ENCODE peak calls at places on chromosomes 7 and 10, in ten cellular contexts. One of them, this sample, is unnamed.

GRCh38 chr7:16223963-16224707 is 197.2 kb downstream of the CRPPA start:
- DNase-seq in kidney: no peak
- DNase-seq in adipocyte: no peak
- DNase-seq in neuronal stem cell: no peak
- DNase-seq in IMR-90: no peak
- DNase-seq in SK-N-MC: peak; percentile 72
- DNase-seq in HCT116: no peak
- DNase-seq in GM23248: no peak
- DNase-seq in astrocyte: no peak
- DNase-seq in mammary epithelial cell: no peak
- DNase-seq in this sample: no peak

GRCh38 chr10:70169011-70169410 is 1.3 kb downstream of the SAR1A start:
- DNase-seq in kidney: no peak
- DNase-seq in adipocyte: no peak
- DNase-seq in neuronal stem cell: no peak
- DNase-seq in IMR-90: no peak
- DNase-seq in SK-N-MC: no peak
- DNase-seq in HCT116: no peak
- DNase-seq in GM23248: peak; percentile 48
- DNase-seq in astrocyte: no peak
- DNase-seq in mammary epithelial cell: no peak
- DNase-seq in this sample: no peak

GRCh38 chr7:127107601-127108007 is 145.1 kb downstream of the GRM8 start:
- DNase-seq in kidney: no peak
- DNase-seq in adipocyte: peak; percentile 52
- DNase-seq in neuronal stem cell: peak; percentile 89
- DNase-seq in IMR-90: peak; percentile 19
- DNase-seq in SK-N-MC: peak; percentile 70
- DNase-seq in HCT116: peak; percentile 33
- DNase-seq in GM23248: peak; percentile 54
- DNase-seq in astrocyte: peak; percentile 20
- DNase-seq in mammary epithelial cell: peak; percentile 59
- DNase-seq in this sample: peak; percentile 89

GRCh38 chr7:74412603-74413002 is 41.1 kb upstream of the GTF2IRD1 start:
- DNase-seq in kidney: peak; percentile 10
- DNase-seq in adipocyte: peak; percentile 30
- DNase-seq in neuronal stem cell: no peak
- DNase-seq in IMR-90: peak; percentile 46
- DNase-seq in SK-N-MC: no peak
- DNase-seq in HCT116: no peak
- DNase-seq in GM23248: peak; percentile 27
- DNase-seq in astrocyte: no peak
- DNase-seq in mammary epithelial cell: no peak
- DNase-seq in this sample: peak; percentile 24

GRCh38 chr7:109354000-109354399 is 784.3 kb downstream of the DNAJB9 start:
- DNase-seq in kidney: no peak
- DNase-seq in adipocyte: no peak
- DNase-seq in neuronal stem cell: no peak
- DNase-seq in IMR-90: no peak
- DNase-seq in SK-N-MC: no peak
- DNase-seq in HCT116: no peak
- DNase-seq in GM23248: no peak
- DNase-seq in astrocyte: no peak
- DNase-seq in mammary epithelial cell: no peak
- DNase-seq in this sample: no peak

GRCh38 chr7:6242561-6242960 is 29.9 kb downstream of the CYTH3 start:
- DNase-seq in kidney: no peak
- DNase-seq in adipocyte: no peak
- DNase-seq in neuronal stem cell: no peak
- DNase-seq in IMR-90: peak; percentile 73
- DNase-seq in SK-N-MC: no peak
- DNase-seq in HCT116: no peak
- DNase-seq in GM23248: peak; percentile 68
- DNase-seq in astrocyte: no peak
- DNase-seq in mammary epithelial cell: no peak
- DNase-seq in this sample: no peak

GRCh38 chr7:146503844-146504243 is 387.2 kb downstream of the CNTNAP2 start:
- DNase-seq in kidney: no peak
- DNase-seq in adipocyte: no peak
- DNase-seq in neuronal stem cell: no peak
- DNase-seq in IMR-90: no peak
- DNase-seq in SK-N-MC: no peak
- DNase-seq in HCT116: no peak
- DNase-seq in GM23248: no peak
- DNase-seq in astrocyte: no peak
- DNase-seq in mammary epithelial cell: no peak
- DNase-seq in this sample: no peak

GRCh38 chr10:61918140-61918539 is 16.6 kb downstream of the ARID5B start:
- DNase-seq in kidney: no peak
- DNase-seq in adipocyte: no peak
- DNase-seq in neuronal stem cell: no peak
- DNase-seq in IMR-90: no peak
- DNase-seq in SK-N-MC: no peak
- DNase-seq in HCT116: no peak
- DNase-seq in GM23248: no peak
- DNase-seq in astrocyte: no peak
- DNase-seq in mammary epithelial cell: no peak
- DNase-seq in this sample: no peak

GRCh38 chr7:47512481-47513176 is 69.3 kb downstream of the TNS3 start:
- DNase-seq in kidney: peak; percentile 0
- DNase-seq in adipocyte: no peak
- DNase-seq in neuronal stem cell: no peak
- DNase-seq in IMR-90: no peak
- DNase-seq in SK-N-MC: no peak
- DNase-seq in HCT116: no peak
- DNase-seq in GM23248: no peak
- DNase-seq in astrocyte: no peak
- DNase-seq in mammary epithelial cell: no peak
- DNase-seq in this sample: no peak

GRCh38 chr10:75071164-75071489 is 40.3 kb upstream of the SAMD8 start:
- DNase-seq in kidney: no peak
- DNase-seq in adipocyte: peak; percentile 45
- DNase-seq in neuronal stem cell: no peak
- DNase-seq in IMR-90: peak; percentile 4
- DNase-seq in SK-N-MC: no peak
- DNase-seq in HCT116: no peak
- DNase-seq in GM23248: no peak
- DNase-seq in astrocyte: peak; percentile 7
- DNase-seq in mammary epithelial cell: no peak
- DNase-seq in this sample: no peak

GRCh38 chr10:113857210-113857609 is 2.7 kb downstream of the NHLRC2 start:
- DNase-seq in kidney: no peak
- DNase-seq in adipocyte: no peak
- DNase-seq in neuronal stem cell: no peak
- DNase-seq in IMR-90: no peak
- DNase-seq in SK-N-MC: no peak
- DNase-seq in HCT116: no peak
- DNase-seq in GM23248: peak; percentile 30
- DNase-seq in astrocyte: no peak
- DNase-seq in mammary epithelial cell: no peak
- DNase-seq in this sample: no peak

GRCh38 chr7:127955051-127955531 is 76.1 kb downstream of the LRRC4 start:
- DNase-seq in kidney: no peak
- DNase-seq in adipocyte: no peak
- DNase-seq in neuronal stem cell: no peak
- DNase-seq in IMR-90: no peak
- DNase-seq in SK-N-MC: no peak
- DNase-seq in HCT116: no peak
- DNase-seq in GM23248: no peak
- DNase-seq in astrocyte: no peak
- DNase-seq in mammary epithelial cell: no peak
- DNase-seq in this sample: no peak

GRCh38 chr10:59905066-59905734 is 1.2 kb downstream of the CCDC6 start:
- DNase-seq in kidney: peak; percentile 82
- DNase-seq in adipocyte: peak; percentile 62
- DNase-seq in neuronal stem cell: no peak
- DNase-seq in IMR-90: peak; percentile 16
- DNase-seq in SK-N-MC: no peak
- DNase-seq in HCT116: no peak
- DNase-seq in GM23248: peak; percentile 57
- DNase-seq in astrocyte: peak; percentile 16
- DNase-seq in mammary epithelial cell: peak; percentile 48
- DNase-seq in this sample: peak; percentile 83

GRCh38 chr10:30438016-30438850 is 4.2 kb downstream of the MAP3K8 start:
- DNase-seq in kidney: no peak
- DNase-seq in adipocyte: peak; percentile 35
- DNase-seq in neuronal stem cell: no peak
- DNase-seq in IMR-90: peak; percentile 67
- DNase-seq in SK-N-MC: no peak
- DNase-seq in HCT116: no peak
- DNase-seq in GM23248: peak; percentile 85
- DNase-seq in astrocyte: peak; percentile 44
- DNase-seq in mammary epithelial cell: no peak
- DNase-seq in this sample: no peak

GRCh38 chr10:119079572-119080520 is 771 bp downstream of the EIF3A start:
- DNase-seq in kidney: peak; percentile 95
- DNase-seq in adipocyte: peak; percentile 92
- DNase-seq in neuronal stem cell: peak; percentile 45
- DNase-seq in IMR-90: peak; percentile 75
- DNase-seq in SK-N-MC: no peak
- DNase-seq in HCT116: peak; percentile 43
- DNase-seq in GM23248: peak; percentile 95
- DNase-seq in astrocyte: peak; percentile 57
- DNase-seq in mammary epithelial cell: peak; percentile 78
- DNase-seq in this sample: peak; percentile 73

GRCh38 chr10:7561216-7561893 is 105.4 kb downstream of the ITIH5 start:
- DNase-seq in kidney: peak; percentile 84
- DNase-seq in adipocyte: peak; percentile 23
- DNase-seq in neuronal stem cell: no peak
- DNase-seq in IMR-90: no peak
- DNase-seq in SK-N-MC: no peak
- DNase-seq in HCT116: no peak
- DNase-seq in GM23248: peak; percentile 45
- DNase-seq in astrocyte: peak; percentile 35
- DNase-seq in mammary epithelial cell: no peak
- DNase-seq in this sample: peak; percentile 67

GRCh38 chr10:60778978-60779668 is 845 bp downstream of the CDK1 start:
- DNase-seq in kidney: no peak
- DNase-seq in adipocyte: no peak
- DNase-seq in neuronal stem cell: no peak
- DNase-seq in IMR-90: no peak
- DNase-seq in SK-N-MC: no peak
- DNase-seq in HCT116: no peak
- DNase-seq in GM23248: peak; percentile 48
- DNase-seq in astrocyte: no peak
- DNase-seq in mammary epithelial cell: peak; percentile 49
- DNase-seq in this sample: no peak

GRCh38 chr10:131677671-131678070 is 223.1 kb upstream of the PPP2R2D start:
- DNase-seq in kidney: peak; percentile 32
- DNase-seq in adipocyte: no peak
- DNase-seq in neuronal stem cell: no peak
- DNase-seq in IMR-90: no peak
- DNase-seq in SK-N-MC: no peak
- DNase-seq in HCT116: no peak
- DNase-seq in GM23248: no peak
- DNase-seq in astrocyte: no peak
- DNase-seq in mammary epithelial cell: no peak
- DNase-seq in this sample: peak; percentile 64

GRCh38 chr7:31318308-31318707 is 22.2 kb downstream of the NEUROD6 start:
- DNase-seq in kidney: no peak
- DNase-seq in adipocyte: no peak
- DNase-seq in neuronal stem cell: no peak
- DNase-seq in IMR-90: no peak
- DNase-seq in SK-N-MC: no peak
- DNase-seq in HCT116: no peak
- DNase-seq in GM23248: no peak
- DNase-seq in astrocyte: no peak
- DNase-seq in mammary epithelial cell: no peak
- DNase-seq in this sample: no peak

GRCh38 chr7:157837561-157837960 is 500.8 kb downstream of the DNAJB6 start:
- DNase-seq in kidney: peak; percentile 58
- DNase-seq in adipocyte: no peak
- DNase-seq in neuronal stem cell: no peak
- DNase-seq in IMR-90: no peak
- DNase-seq in SK-N-MC: no peak
- DNase-seq in HCT116: no peak
- DNase-seq in GM23248: no peak
- DNase-seq in astrocyte: no peak
- DNase-seq in mammary epithelial cell: no peak
- DNase-seq in this sample: no peak
- H3K9me3 ChIP-seq in kidney: no peaks in the 10 kb centered on the region
- H3K9me3 ChIP-seq in adipocyte: no peaks in the 10 kb centered on the region
- H3K9me3 ChIP-seq in neuronal stem cell: peaks cover 7% of the 10 kb centered on the region
- H3K9me3 ChIP-seq in IMR-90: peaks cover 52% of the 10 kb centered on the region
- H3K9me3 ChIP-seq in SK-N-MC: no peaks in the 10 kb centered on the region
- H3K9me3 ChIP-seq in HCT116: no peaks in the 10 kb centered on the region
- H3K9me3 ChIP-seq in GM23248: no peaks in the 10 kb centered on the region
- H3K9me3 ChIP-seq in astrocyte: peaks cover 16% of the 10 kb centered on the region
- H3K9me3 ChIP-seq in mammary epithelial cell: peaks cover 43% of the 10 kb centered on the region
- H3K9me3 ChIP-seq in this sample: peaks cover 72% of the 10 kb centered on the region

GRCh38 chr10:43091846-43092245 is 15.0 kb downstream of the RET start:
- DNase-seq in kidney: no peak
- DNase-seq in adipocyte: no peak
- DNase-seq in neuronal stem cell: no peak
- DNase-seq in IMR-90: no peak
- DNase-seq in SK-N-MC: no peak
- DNase-seq in HCT116: no peak
- DNase-seq in GM23248: no peak
- DNase-seq in astrocyte: no peak
- DNase-seq in mammary epithelial cell: no peak
- DNase-seq in this sample: no peak
- H3K9ac ChIP-seq in kidney: no peak overlapping the region
- H3K9ac ChIP-seq in adipocyte: no peak overlapping the region
- H3K9ac ChIP-seq in neuronal stem cell: no peak overlapping the region
- H3K9ac ChIP-seq in IMR-90: no peak overlapping the region
- H3K9ac ChIP-seq in SK-N-MC: no peak overlapping the region
- H3K9ac ChIP-seq in HCT116: no peak overlapping the region
- H3K9ac ChIP-seq in GM23248: no peak overlapping the region
- H3K9ac ChIP-seq in astrocyte: no peak overlapping the region
- H3K9ac ChIP-seq in mammary epithelial cell: no peak overlapping the region
- H3K9ac ChIP-seq in this sample: no peak overlapping the region

DNA sequence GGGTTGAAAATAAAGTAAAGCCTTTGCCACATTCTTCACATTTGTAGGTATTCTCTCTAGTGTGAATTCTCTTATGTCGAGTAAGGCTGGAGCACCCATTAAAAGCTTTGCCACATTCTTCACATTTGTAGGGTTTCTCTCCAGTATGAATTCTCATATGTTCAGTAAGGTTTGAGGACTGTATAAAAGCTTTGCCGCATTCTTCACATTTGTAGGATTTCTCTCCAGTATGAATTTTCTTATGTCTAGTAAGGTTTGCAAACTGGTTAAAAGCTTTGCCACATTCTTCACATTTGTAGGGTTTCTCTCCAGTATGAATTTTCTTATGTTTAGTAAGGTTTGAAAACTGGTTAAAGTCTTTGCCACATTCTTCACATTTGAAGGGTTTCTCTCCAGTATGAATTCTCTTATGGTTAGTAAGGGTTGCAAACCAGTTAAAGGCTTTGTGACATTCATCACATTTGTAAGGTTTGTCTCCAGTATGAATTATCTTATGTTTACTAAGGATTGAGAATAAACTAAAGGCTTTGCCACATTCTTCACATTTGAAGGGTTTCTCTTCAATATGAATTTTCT is 41.4 kb downstream of the ZNF680 start:
- DNase-seq in kidney: no peak
- DNase-seq in adipocyte: no peak
- DNase-seq in neuronal stem cell: no peak
- DNase-seq in IMR-90: no peak
- DNase-seq in SK-N-MC: no peak
- DNase-seq in HCT116: no peak
- DNase-seq in GM23248: no peak
- DNase-seq in astrocyte: no peak
- DNase-seq in mammary epithelial cell: no peak
- DNase-seq in this sample: no peak
- H3K9me3 ChIP-seq in kidney: peaks cover 19% of the 10 kb centered on the region
- H3K9me3 ChIP-seq in adipocyte: peaks cover 100% of the 10 kb centered on the region
- H3K9me3 ChIP-seq in neuronal stem cell: peaks cover 2% of the 10 kb centered on the region
- H3K9me3 ChIP-seq in IMR-90: peaks cover 17% of the 10 kb centered on the region
- H3K9me3 ChIP-seq in SK-N-MC: peaks cover 35% of the 10 kb centered on the region
- H3K9me3 ChIP-seq in HCT116: peaks cover 68% of the 10 kb centered on the region
- H3K9me3 ChIP-seq in GM23248: peaks cover 16% of the 10 kb centered on the region
- H3K9me3 ChIP-seq in astrocyte: peaks cover 11% of the 10 kb centered on the region
- H3K9me3 ChIP-seq in mammary epithelial cell: peaks cover 44% of the 10 kb centered on the region
- H3K9me3 ChIP-seq in this sample: peaks cover 99% of the 10 kb centered on the region

GRCh38 chr7:98992076-98992475 is 113.7 kb downstream of the TRRAP start:
- DNase-seq in kidney: no peak
- DNase-seq in adipocyte: no peak
- DNase-seq in neuronal stem cell: no peak
- DNase-seq in IMR-90: no peak
- DNase-seq in SK-N-MC: no peak
- DNase-seq in HCT116: no peak
- DNase-seq in GM23248: no peak
- DNase-seq in astrocyte: no peak
- DNase-seq in mammary epithelial cell: no peak
- DNase-seq in this sample: no peak
- H3K9ac ChIP-seq in kidney: no peak overlapping the region
- H3K9ac ChIP-seq in adipocyte: no peak overlapping the region
- H3K9ac ChIP-seq in neuronal stem cell: no peak overlapping the region
- H3K9ac ChIP-seq in IMR-90: no peak overlapping the region
- H3K9ac ChIP-seq in SK-N-MC: no peak overlapping the region
- H3K9ac ChIP-seq in HCT116: no peak overlapping the region
- H3K9ac ChIP-seq in GM23248: no peak overlapping the region
- H3K9ac ChIP-seq in astrocyte: no peak overlapping the region
- H3K9ac ChIP-seq in mammary epithelial cell: no peak overlapping the region
- H3K9ac ChIP-seq in this sample: no peak overlapping the region

This sample was measured in endodermal cell.